ENCODE peak calls at places on chromosomes 7 and 10, in nine cellular contexts. R is Calu3; B is effector memory CD8-positive, alpha-beta T cell; Y is sigmoid colon; W is HCT116; P is HEK293T; M is stimulated activated CD4-positive, alpha-beta T cell treated with anti-CD3 and anti-CD28 coated beads, Interleukin-4, amount 100 ng/mL, for 24 hours; S is IMR-90; X is T follicular helper cell. J is an unnamed sample.

GRCh38 chr10:77031531-77031930 is 606.1 kb downstream of the KCNMA1 start:
- DNase-seq in R (no peak), B (no peak), Y (no peak), W (no peak), P (no peak), M (no peak), S (no peak), X (no peak), J (no peak)

GRCh38 chr7:45922810-45923209 is 1.7 kb upstream of the IGFBP3 start:
- DNase-seq in R (no peak), B (no peak), Y (no peak), W (no peak), P (no peak), M (no peak), S (no peak), X (no peak), J (no peak)

GRCh38 chr10:69202332-69202731 is 17.8 kb upstream of the HKDC1 start:
- DNase-seq in R (no peak), B (no peak), Y (no peak), W (no peak), P (no peak), M (no peak), S (peak), X (no peak), J (no peak)

GRCh38 chr10:103975169-103975568 is 8.2 kb downstream of the SLK start:
- DNase-seq in R (no peak), B (no peak), Y (no peak), W (no peak), P (no peak), M (no peak), S (no peak), X (no peak), J (no peak)

GRCh38 chr7:81469299-81470083 is 300.4 kb downstream of the HGF start:
- DNase-seq in R (no peak), B (no peak), Y (no peak), W (no peak), P (no peak), M (no peak), S (no peak), X (no peak), J (no peak)

GRCh38 chr10:117792214-117792613 is 249.7 kb downstream of the EMX2 start:
- DNase-seq in R (no peak), B (no peak), Y (no peak), W (no peak), P (no peak), M (no peak), S (no peak), X (no peak), J (no peak)

GRCh38 chr7:71636329-71636728 is 504.4 kb downstream of the GALNT17 start:
- DNase-seq in R (no peak), B (no peak), Y (no peak), W (no peak), P (no peak), M (no peak), S (no peak), X (no peak), J (no peak)

GRCh38 chr10:97140887-97141745 is 44.6 kb downstream of the SLIT1 start:
- DNase-seq in R (no peak), B (no peak), Y (peak), W (no peak), P (no peak), M (no peak), S (no peak), X (no peak), J (no peak)

GRCh38 chr10:95655571-95656290 is 780 bp downstream of the ALDH18A1 start:
- DNase-seq in R (no peak), B (peak), Y (no peak), W (no peak), P (no peak), M (peak), S (peak), X (no peak), J (peak)

GRCh38 chr7:107803009-107803581 is at the start of gene SLC26A3:
- DNase-seq in R (no peak), B (no peak), Y (no peak), W (no peak), P (no peak), M (no peak), S (no peak), X (no peak), J (no peak)

GRCh38 chr10:680146-680545 is 9.3 kb downstream of the DIP2C start:
- DNase-seq in R (no peak), B (no peak), Y (no peak), W (no peak), P (no peak), M (no peak), S (no peak), X (no peak), J (no peak)

GRCh38 chr10:98047009-98047741 is 16.8 kb upstream of the CRTAC1 start:
- DNase-seq in R (no peak), B (no peak), Y (no peak), W (no peak), P (no peak), M (no peak), S (no peak), X (no peak), J (no peak)

GRCh38 chr10:78215645-78216044 is 182.0 kb downstream of the RPS24 start:
- DNase-seq in R (no peak), B (no peak), Y (peak), W (no peak), P (no peak), M (peak), S (peak), X (no peak), J (no peak)

GRCh38 chr7:95101422-95101821 is 194.0 kb downstream of the PPP1R9A start:
- DNase-seq in R (peak), B (no peak), Y (no peak), W (no peak), P (no peak), M (no peak), S (no peak), X (no peak), J (no peak)

GRCh38 chr10:102202386-102202785 is 23.7 kb upstream of the ELOVL3 start:
- DNase-seq in R (no peak), B (no peak), Y (no peak), W (no peak), P (no peak), M (no peak), S (no peak), X (no peak), J (no peak)

GRCh38 chr7:136911362-136911761 is 42.9 kb downstream of the CHRM2 start:
- DNase-seq in R (no peak), B (no peak), Y (no peak), W (no peak), P (peak), M (no peak), S (peak), X (no peak), J (no peak)

GRCh38 chr10:86647773-86648705 is 6.3 kb upstream of the OPN4 start:
- DNase-seq in R (no peak), B (no peak), Y (no peak), W (no peak), P (no peak), M (no peak), S (no peak), X (no peak), J (peak)

GRCh38 chr10:133084491-133084890 is 3.2 kb upstream of the ADGRA1 start:
- DNase-seq in R (no peak), B (no peak), Y (no peak), W (no peak), P (no peak), M (no peak), S (no peak), X (no peak), J (no peak)

GRCh38 chr7:43568529-43568928 is 14.4 kb upstream of the STK17A start:
- DNase-seq in R (no peak), B (no peak), Y (no peak), W (no peak), P (no peak), M (no peak), S (no peak), X (no peak), J (no peak)

GRCh38 chr10:73588656-73589055 is 2.5 kb downstream of the USP54 start:
- DNase-seq in R (no peak), B (no peak), Y (no peak), W (no peak), P (no peak), M (no peak), S (peak), X (no peak), J (no peak)